ENCODE peak calls at places on chromosomes 3 and 15, in ten cellular contexts. X is NCI-H1436; I is Calu3; Y is activated naive CD8-positive, alpha-beta T cell treated with anti-CD3 and anti-CD28 coated beads, Interleukin-2, amount 50 U/mL, for 24 hours; B is activated CD8-positive, alpha-beta memory T cell treated with anti-CD3 and anti-CD28 coated beads for 1 hour; T is EH; Z is caudate nucleus; R is cardiac muscle cell; E is keratinocyte; N is endothelial cell of umbilical vein. Q is an unnamed sample.

GRCh38 chr3:164604687-164605086 is 473.6 kb downstream of the SI start:
- DNase-seq in X (no peak), I (no peak), Y (no peak), B (no peak), T (no peak), Z (no peak), R (no peak), E (no peak), N (no peak), Q (no peak)

GRCh38 chr3:190319660-190320059 is 2.6 kb downstream of the CLDN1 start:
- DNase-seq in X (no peak), I (peak; percentile 86), Y (peak; percentile 47), B (no peak), T (no peak), Z (no peak), R (no peak), E (peak; percentile 80), N (no peak), Q (peak; percentile 87)

GRCh38 chr3:133401374-133402135 is 1.7 kb downstream of the BFSP2 start:
- DNase-seq in X (no peak), I (no peak), Y (no peak), B (no peak), T (peak; percentile 15), Z (peak; percentile 60), R (peak; percentile 54), E (no peak), N (no peak), Q (no peak)

GRCh38 chr15:31235298-31236183 is 91.1 kb upstream of the KLF13 start:
- DNase-seq in X (peak; percentile 65), I (no peak), Y (no peak), B (no peak), T (peak; percentile 12), Z (peak; percentile 58), R (peak; percentile 75), E (no peak), N (no peak), Q (no peak)

GRCh38 chr3:90253131-90253530 is 1145.7 kb downstream of the EPHA3 start:
- DNase-seq in X (no peak), I (no peak), Y (no peak), B (no peak), T (no peak), Z (no peak), R (no peak), E (no peak), N (no peak), Q (no peak)

GRCh38 chr15:40407343-40407990 is 1.9 kb downstream of the IVD start:
- DNase-seq in X (no peak), I (no peak), Y (no peak), B (no peak), T (no peak), Z (no peak), R (no peak), E (no peak), N (no peak), Q (no peak)

GRCh38 chr15:34616613-34617012 is 33.2 kb upstream of the GOLGA8B start:
- DNase-seq in X (no peak), I (peak; percentile 5), Y (no peak), B (no peak), T (peak; percentile 43), Z (no peak), R (peak; percentile 35), E (peak; percentile 1), N (peak; percentile 53), Q (peak; percentile 14)

GRCh38 chr3:53109190-53109589 is 21.0 kb downstream of the RFT1 start:
- DNase-seq in X (no peak), I (no peak), Y (no peak), B (no peak), T (peak; percentile 80), Z (no peak), R (peak; percentile 65), E (no peak), N (no peak), Q (peak; percentile 89)

GRCh38 chr15:71526061-71526460 is 284.3 kb upstream of the NR2E3 start:
- DNase-seq in X (no peak), I (peak; percentile 9), Y (no peak), B (no peak), T (peak; percentile 80), Z (no peak), R (peak; percentile 15), E (no peak), N (no peak), Q (no peak)

GRCh38 chr3:185225523-185225922 is 28.3 kb downstream of the EHHADH start:
- DNase-seq in X (no peak), I (no peak), Y (no peak), B (no peak), T (peak; percentile 80), Z (no peak), R (peak; percentile 37), E (no peak), N (no peak), Q (no peak)

GRCh38 chr15:36591534-36592411 is 12.3 kb downstream of the CDIN1 start:
- DNase-seq in X (no peak), I (no peak), Y (no peak), B (no peak), T (peak; percentile 75), Z (peak; percentile 22), R (peak; percentile 29), E (peak; percentile 75), N (no peak), Q (no peak)

GRCh38 chr3:72310028-72310987 is 525.4 kb upstream of the PROK2 start:
- DNase-seq in X (peak; percentile 56), I (no peak), Y (peak; percentile 28), B (no peak), T (peak; percentile 95), Z (no peak), R (peak; percentile 51), E (no peak), N (peak; percentile 97), Q (no peak)

GRCh38 chr15:78263907-78264303 is 457 bp upstream of the DNAJA4 start:
- DNase-seq in X (no peak), I (peak; percentile 27), Y (no peak), B (no peak), T (no peak), Z (no peak), R (no peak), E (no peak), N (no peak), Q (no peak)

GRCh38 chr3:79765854-79766253 is 1.9 kb downstream of the ROBO1 start:
- DNase-seq in X (no peak), I (no peak), Y (no peak), B (no peak), T (no peak), Z (no peak), R (no peak), E (no peak), N (no peak), Q (no peak)

GRCh38 chr3:49098429-49098828 is 4.6 kb upstream of the QRICH1 start:
- DNase-seq in X (no peak), I (no peak), Y (no peak), B (no peak), T (no peak), Z (no peak), R (peak; percentile 17), E (no peak), N (no peak), Q (no peak)

GRCh38 chr15:88301311-88301710 is 44.8 kb upstream of the NTRK3 start:
- DNase-seq in X (no peak), I (no peak), Y (no peak), B (no peak), T (no peak), Z (peak; percentile 34), R (no peak), E (no peak), N (no peak), Q (no peak)

GRCh38 chr3:174223611-174224010 is 635.5 kb upstream of the NAALADL2 start:
- DNase-seq in X (no peak), I (no peak), Y (no peak), B (no peak), T (no peak), Z (no peak), R (no peak), E (no peak), N (no peak), Q (no peak)

GRCh38 chr3:31285808-31286486 is 246.8 kb upstream of the STT3B start:
- DNase-seq in X (no peak), I (no peak), Y (no peak), B (no peak), T (no peak), Z (no peak), R (no peak), E (no peak), N (no peak), Q (no peak)

GRCh38 chr15:73601449-73602425 is 31.5 kb downstream of the NPTN start:
- DNase-seq in X (no peak), I (peak; percentile 15), Y (no peak), B (no peak), T (peak; percentile 76), Z (peak; percentile 54), R (peak; percentile 83), E (no peak), N (peak; percentile 53), Q (peak; percentile 8)

GRCh38 chr3:119352863-119353527 is 58.8 kb downstream of the ARHGAP31 start:
- DNase-seq in X (no peak), I (peak; percentile 13), Y (no peak), B (no peak), T (peak; percentile 72), Z (no peak), R (peak; percentile 86), E (no peak), N (peak; percentile 63), Q (no peak)

Q was measured in epithelial cell of prostate.